ENCODE peak calls at places on chromosomes 6 and 20, in ten cellular contexts. N is HS-5, O is heart right ventricle, A is BE2C, U is cerebellar cortex, D is AG08396, X is GM04503, C is HT1080, Q is Right ventricle myocardium superior, W is upper lobe of right lung. S is an unnamed sample.

GRCh38 chr6:125220712-125221111 is 67.1 kb downstream of the TPD52L1 start:
- DNase-seq in A (no peak), O (peak), Q (peak), W (no peak), N (no peak), C (peak), X (no peak), D (no peak), U (no peak), S (peak)

GRCh38 chr6:50353603-50354002 is 303.9 kb upstream of the DEFB112 start:
- DNase-seq in O (no peak), Q (no peak), X (no peak), A (no peak), U (no peak), D (no peak), W (no peak), N (no peak), C (peak), S (no peak)

GRCh38 chr6:151027936-151028838 is 162.7 kb downstream of the MTHFD1L start:
- DNase-seq in O (no peak), X (no peak), U (no peak), D (no peak), N (no peak), Q (no peak), C (no peak), W (no peak), A (no peak), S (no peak)

GRCh38 chr20:34861386-34862084 is 11.1 kb downstream of the GGT7 start:
- DNase-seq in O (no peak), W (peak), X (no peak), D (no peak), C (no peak), A (no peak), N (no peak), Q (no peak), U (peak), S (peak)

GRCh38 chr6:93549868-93550267 is 130.5 kb upstream of the EPHA7 start:
- DNase-seq in O (no peak), A (no peak), D (no peak), U (no peak), C (no peak), W (no peak), Q (no peak), X (no peak), N (no peak), S (no peak)

GRCh38 chr6:166297606-166298005 is 10.6 kb downstream of the PRR18 start:
- DNase-seq in W (no peak), U (no peak), O (no peak), C (no peak), A (no peak), X (no peak), N (no peak), D (no peak), Q (no peak), S (no peak)

GRCh38 chr20:8132015-8132631 is at the start of gene PLCB1:
- DNase-seq in O (peak), U (peak), N (peak), X (no peak), W (peak), A (peak), D (peak), Q (peak), C (peak), S (peak)

GRCh38 chr20:36352843-36353553 is 46.9 kb downstream of the DLGAP4 start:
- DNase-seq in X (no peak), Q (no peak), A (no peak), C (no peak), N (no peak), U (no peak), W (no peak), O (no peak), D (no peak), S (no peak)

GRCh38 chr6:106279179-106279578 is 46.4 kb downstream of the ATG5 start:
- DNase-seq in A (no peak), Q (no peak), C (peak), W (no peak), O (no peak), U (no peak), D (peak), N (peak), X (no peak), S (no peak)

GRCh38 chr6:137903933-137904821 is 37.1 kb downstream of the TNFAIP3 start:
- DNase-seq in U (no peak), D (no peak), W (no peak), O (no peak), N (no peak), C (no peak), X (no peak), A (no peak), Q (no peak), S (no peak)

GRCh38 chr6:43972179-43972914 is 154.9 kb downstream of the MRPL14 start:
- DNase-seq in U (no peak), Q (no peak), O (no peak), W (no peak), X (no peak), C (peak), A (no peak), D (no peak), N (no peak), S (no peak)

GRCh38 chr6:53408826-53409225 is 60.1 kb upstream of the ELOVL5 start:
- DNase-seq in U (no peak), C (no peak), O (no peak), W (no peak), Q (no peak), X (no peak), A (no peak), D (no peak), N (no peak), S (no peak)

GRCh38 chr6:2862712-2863174 is 21.1 kb upstream of the SERPINB1 start:
- DNase-seq in W (no peak), A (no peak), Q (no peak), U (no peak), N (no peak), X (no peak), O (no peak), C (no peak), D (no peak), S (no peak)

GRCh38 chr20:848218-848617 is 14.7 kb downstream of the FAM110A start:
- DNase-seq in A (no peak), U (no peak), D (no peak), W (no peak), N (no peak), C (no peak), X (no peak), O (no peak), Q (no peak), S (no peak)

GRCh38 chr20:1829531-1829930 is 65.7 kb upstream of the SIRPA start:
- DNase-seq in Q (no peak), D (no peak), X (no peak), O (no peak), W (no peak), C (no peak), U (no peak), A (no peak), N (no peak), S (no peak)

GRCh38 chr6:1535295-1535694 is 74.4 kb upstream of the FOXC1 start:
- DNase-seq in C (peak), D (peak), X (no peak), Q (no peak), A (no peak), N (no peak), U (no peak), O (no peak), W (no peak), S (no peak)

GRCh38 chr20:46375771-46376170 is 30.6 kb downstream of the ELMO2 start:
- DNase-seq in C (peak), Q (no peak), W (no peak), D (no peak), U (no peak), O (no peak), N (no peak), A (no peak), X (no peak), S (no peak)

GRCh38 chr20:19497064-19497463 is 261.0 kb upstream of the RIN2 start:
- DNase-seq in C (peak), N (peak), W (no peak), Q (no peak), X (peak), D (peak), A (no peak), U (no peak), O (no peak), S (no peak)

GRCh38 chr6:154962751-154963150 is 32.4 kb upstream of the TIAM2 start:
- DNase-seq in A (no peak), O (no peak), X (peak), W (no peak), N (peak), Q (no peak), C (peak), D (peak), U (no peak), S (no peak)